ENCODE peak calls at places on chromosome 22, in four cellular contexts. One of them, this sample, is unnamed.

GRCh38 chr22:38419864-38420172 is 35.2 kb downstream of the KCNJ4 start:
- DNase-seq in stimulated activated CD4-positive, alpha-beta T cell treated with anti-CD3 and anti-CD28 coated beads, Interleukin-12 subunit alpha, Interleukin-12 subunit beta, amount 100 ng/mL, for 48 hours: no peak
- DNase-seq in LHCN-M2: no peak
- DNase-seq in AG09309: no peak
- DNase-seq in this sample: no peak

GRCh38 chr22:23532756-23533155 is 47.3 kb downstream of the IGLL1 start:
- DNase-seq in stimulated activated CD4-positive, alpha-beta T cell treated with anti-CD3 and anti-CD28 coated beads, Interleukin-12 subunit alpha, Interleukin-12 subunit beta, amount 100 ng/mL, for 48 hours: no peak
- DNase-seq in AG09309: no peak
- DNase-seq in LHCN-M2: no peak
- DNase-seq in this sample: no peak

GRCh38 chr22:18076060-18076497 is 1.7 kb upstream of the PEX26 start:
- DNase-seq in stimulated activated CD4-positive, alpha-beta T cell treated with anti-CD3 and anti-CD28 coated beads, Interleukin-12 subunit alpha, Interleukin-12 subunit beta, amount 100 ng/mL, for 48 hours: no peak
- DNase-seq in AG09309: peak
- DNase-seq in LHCN-M2: peak
- DNase-seq in this sample: peak

GRCh38 chr22:20957691-20958440 is 9.2 kb upstream of the AIFM3 start:
- DNase-seq in LHCN-M2: no peak
- DNase-seq in stimulated activated CD4-positive, alpha-beta T cell treated with anti-CD3 and anti-CD28 coated beads, Interleukin-12 subunit alpha, Interleukin-12 subunit beta, amount 100 ng/mL, for 48 hours: no peak
- DNase-seq in AG09309: no peak
- DNase-seq in this sample: no peak

GRCh38 chr22:21652010-21652546 is 10.0 kb downstream of the SDF2L1 start:
- DNase-seq in stimulated activated CD4-positive, alpha-beta T cell treated with anti-CD3 and anti-CD28 coated beads, Interleukin-12 subunit alpha, Interleukin-12 subunit beta, amount 100 ng/mL, for 48 hours: peak
- DNase-seq in LHCN-M2: peak
- DNase-seq in AG09309: no peak
- DNase-seq in this sample: peak

GRCh38 chr22:32050678-32051515 is 7.8 kb downstream of the SLC5A1 start:
- DNase-seq in AG09309: peak
- DNase-seq in LHCN-M2: peak
- DNase-seq in stimulated activated CD4-positive, alpha-beta T cell treated with anti-CD3 and anti-CD28 coated beads, Interleukin-12 subunit alpha, Interleukin-12 subunit beta, amount 100 ng/mL, for 48 hours: peak
- DNase-seq in this sample: no peak

GRCh38 chr22:20113551-20114310 is 2.2 kb upstream of the RANBP1 start:
- DNase-seq in AG09309: no peak
- DNase-seq in LHCN-M2: no peak
- DNase-seq in stimulated activated CD4-positive, alpha-beta T cell treated with anti-CD3 and anti-CD28 coated beads, Interleukin-12 subunit alpha, Interleukin-12 subunit beta, amount 100 ng/mL, for 48 hours: no peak
- DNase-seq in this sample: no peak

GRCh38 chr22:32852346-32853251 is 51.1 kb downstream of the TIMP3 start:
- DNase-seq in AG09309: no peak
- DNase-seq in stimulated activated CD4-positive, alpha-beta T cell treated with anti-CD3 and anti-CD28 coated beads, Interleukin-12 subunit alpha, Interleukin-12 subunit beta, amount 100 ng/mL, for 48 hours: no peak
- DNase-seq in LHCN-M2: no peak
- DNase-seq in this sample: no peak

GRCh38 chr22:20545681-20546521 is 38.5 kb downstream of the MED15 start:
- DNase-seq in AG09309: no peak
- DNase-seq in stimulated activated CD4-positive, alpha-beta T cell treated with anti-CD3 and anti-CD28 coated beads, Interleukin-12 subunit alpha, Interleukin-12 subunit beta, amount 100 ng/mL, for 48 hours: no peak
- DNase-seq in LHCN-M2: no peak
- DNase-seq in this sample: no peak

GRCh38 chr22:46107089-46107664 is 43.1 kb upstream of the PPARA start:
- DNase-seq in AG09309: no peak
- DNase-seq in stimulated activated CD4-positive, alpha-beta T cell treated with anti-CD3 and anti-CD28 coated beads, Interleukin-12 subunit alpha, Interleukin-12 subunit beta, amount 100 ng/mL, for 48 hours: no peak
- DNase-seq in LHCN-M2: peak
- DNase-seq in this sample: peak

GRCh38 chr22:48679656-48680555 is 1147.8 kb downstream of the BRD1 start:
- DNase-seq in AG09309: no peak
- DNase-seq in stimulated activated CD4-positive, alpha-beta T cell treated with anti-CD3 and anti-CD28 coated beads, Interleukin-12 subunit alpha, Interleukin-12 subunit beta, amount 100 ng/mL, for 48 hours: no peak
- DNase-seq in LHCN-M2: no peak
- DNase-seq in this sample: no peak

GRCh38 chr22:37672920-37673453 is 2.4 kb upstream of the LGALS1 start:
- DNase-seq in AG09309: no peak
- DNase-seq in LHCN-M2: no peak
- DNase-seq in stimulated activated CD4-positive, alpha-beta T cell treated with anti-CD3 and anti-CD28 coated beads, Interleukin-12 subunit alpha, Interleukin-12 subunit beta, amount 100 ng/mL, for 48 hours: no peak
- DNase-seq in this sample: no peak

GRCh38 chr22:25039754-25040153 is 87.2 kb downstream of the KIAA1671 start:
- DNase-seq in AG09309: no peak
- DNase-seq in stimulated activated CD4-positive, alpha-beta T cell treated with anti-CD3 and anti-CD28 coated beads, Interleukin-12 subunit alpha, Interleukin-12 subunit beta, amount 100 ng/mL, for 48 hours: no peak
- DNase-seq in LHCN-M2: no peak
- DNase-seq in this sample: no peak

GRCh38 chr22:38034278-38034882 is 22.8 kb upstream of the PICK1 start:
- DNase-seq in AG09309: peak
- DNase-seq in stimulated activated CD4-positive, alpha-beta T cell treated with anti-CD3 and anti-CD28 coated beads, Interleukin-12 subunit alpha, Interleukin-12 subunit beta, amount 100 ng/mL, for 48 hours: no peak
- DNase-seq in LHCN-M2: peak
- DNase-seq in this sample: no peak

GRCh38 chr22:49107961-49108530 is 719.6 kb downstream of the BRD1 start:
- DNase-seq in stimulated activated CD4-positive, alpha-beta T cell treated with anti-CD3 and anti-CD28 coated beads, Interleukin-12 subunit alpha, Interleukin-12 subunit beta, amount 100 ng/mL, for 48 hours: no peak
- DNase-seq in LHCN-M2: no peak
- DNase-seq in AG09309: no peak
- DNase-seq in this sample: no peak

GRCh38 chr22:41910599-41911291 is 4.1 kb downstream of the SHISA8 start:
- DNase-seq in AG09309: no peak
- DNase-seq in LHCN-M2: no peak
- DNase-seq in stimulated activated CD4-positive, alpha-beta T cell treated with anti-CD3 and anti-CD28 coated beads, Interleukin-12 subunit alpha, Interleukin-12 subunit beta, amount 100 ng/mL, for 48 hours: no peak
- DNase-seq in this sample: no peak

GRCh38 chr22:25564320-25564978 is at the start of gene GRK3:
- DNase-seq in LHCN-M2: peak
- DNase-seq in stimulated activated CD4-positive, alpha-beta T cell treated with anti-CD3 and anti-CD28 coated beads, Interleukin-12 subunit alpha, Interleukin-12 subunit beta, amount 100 ng/mL, for 48 hours: peak
- DNase-seq in AG09309: no peak
- DNase-seq in this sample: peak

GRCh38 chr22:44483878-44484277 is 14.2 kb downstream of the RTL6 start:
- DNase-seq in stimulated activated CD4-positive, alpha-beta T cell treated with anti-CD3 and anti-CD28 coated beads, Interleukin-12 subunit alpha, Interleukin-12 subunit beta, amount 100 ng/mL, for 48 hours: no peak
- DNase-seq in AG09309: no peak
- DNase-seq in LHCN-M2: no peak
- DNase-seq in this sample: peak

GRCh38 chr22:23281406-23282088 is 101.2 kb downstream of the BCR start:
- DNase-seq in LHCN-M2: peak
- DNase-seq in stimulated activated CD4-positive, alpha-beta T cell treated with anti-CD3 and anti-CD28 coated beads, Interleukin-12 subunit alpha, Interleukin-12 subunit beta, amount 100 ng/mL, for 48 hours: peak
- DNase-seq in AG09309: peak
- DNase-seq in this sample: peak

GRCh38 chr22:46829140-46829891 is 66.9 kb downstream of the TBC1D22A start:
- DNase-seq in LHCN-M2: peak
- DNase-seq in AG09309: peak
- DNase-seq in stimulated activated CD4-positive, alpha-beta T cell treated with anti-CD3 and anti-CD28 coated beads, Interleukin-12 subunit alpha, Interleukin-12 subunit beta, amount 100 ng/mL, for 48 hours: no peak
- DNase-seq in this sample: no peak

GRCh38 chr22:21448627-21449416 is 18.4 kb upstream of the TMEM191C start:
- DNase-seq in AG09309: no peak
- DNase-seq in stimulated activated CD4-positive, alpha-beta T cell treated with anti-CD3 and anti-CD28 coated beads, Interleukin-12 subunit alpha, Interleukin-12 subunit beta, amount 100 ng/mL, for 48 hours: no peak
- DNase-seq in LHCN-M2: no peak
- DNase-seq in this sample: no peak

GRCh38 chr22:50307891-50308596 is 598 bp upstream of the PLXNB2 start:
- DNase-seq in LHCN-M2: no peak
- DNase-seq in AG09309: no peak
- DNase-seq in stimulated activated CD4-positive, alpha-beta T cell treated with anti-CD3 and anti-CD28 coated beads, Interleukin-12 subunit alpha, Interleukin-12 subunit beta, amount 100 ng/mL, for 48 hours: no peak
- DNase-seq in this sample: no peak

GRCh38 chr22:23068832-23069385 is 1.4 kb upstream of the GNAZ start:
- DNase-seq in LHCN-M2: no peak
- DNase-seq in AG09309: no peak
- DNase-seq in stimulated activated CD4-positive, alpha-beta T cell treated with anti-CD3 and anti-CD28 coated beads, Interleukin-12 subunit alpha, Interleukin-12 subunit beta, amount 100 ng/mL, for 48 hours: no peak
- DNase-seq in this sample: no peak

This sample was measured in NCI-H1105 treated with DMSO at 0.1 percent for 48 hours.